ENCODE peak calls at places on chromosomes 2 and 18, in six cellular contexts. I is activated CD8-positive, alpha-beta memory T cell treated with anti-CD3 and anti-CD28 coated beads for 1 hour; W is posterior cingulate gyrus; T is PC-3; Z is activated naive CD4-positive, alpha-beta T cell; Y is activated CD8-positive, alpha-beta T cell treated with anti-CD3 and anti-CD28 coated beads for 36 hours. F is an unnamed sample.

GRCh38 chr2:49702740-49703139 is 548.4 kb upstream of the FSHR start:
- DNase-seq in W (no peak), Y (no peak), Z (no peak), I (no peak), T (no peak), F (no peak)

GRCh38 chr2:45237128-45237527 is 227.9 kb upstream of the SIX2 start:
- DNase-seq in T (no peak), W (no peak), Y (no peak), Z (no peak), I (no peak), F (no peak)

GRCh38 chr2:102070058-102070642 is 72.4 kb upstream of the IL1R1 start:
- DNase-seq in Z (no peak), T (no peak), W (no peak), I (no peak), Y (no peak), F (no peak)

GRCh38 chr2:202406445-202406967 is 30.4 kb downstream of the BMPR2 start:
- DNase-seq in Z (no peak), W (no peak), I (no peak), T (no peak), Y (no peak), F (no peak)

GRCh38 chr2:210072922-210073509 is 70.6 kb downstream of the RPE start:
- DNase-seq in I (no peak), T (peak; percentile 62), W (no peak), Y (peak; percentile 15), Z (no peak), F (no peak)

GRCh38 chr2:120550274-120550673 is 185.4 kb upstream of the GLI2 start:
- DNase-seq in W (no peak), Z (no peak), Y (no peak), T (no peak), I (no peak), F (no peak)

GRCh38 chr2:16417711-16418110 is 247.9 kb downstream of the CYRIA start:
- DNase-seq in I (no peak), T (no peak), W (no peak), Y (no peak), Z (no peak), F (no peak)

GRCh38 chr2:20067992-20068727 is 16.7 kb upstream of the LAPTM4A start:
- DNase-seq in Z (no peak), I (no peak), T (peak; percentile 78), W (no peak), Y (no peak), F (no peak)

GRCh38 chr18:46556590-46557206 is 100.3 kb downstream of the LOXHD1 start:
- DNase-seq in I (no peak), W (no peak), Z (no peak), T (no peak), Y (no peak), F (no peak)

GRCh38 chr2:69789762-69790600 is 39.5 kb upstream of the GMCL1 start:
- DNase-seq in Y (peak; percentile 24), Z (no peak), T (no peak), W (no peak), I (no peak), F (no peak)

GRCh38 chr2:180056367-180057118 is 49.4 kb upstream of the CWC22 start:
- DNase-seq in T (no peak), W (no peak), Z (no peak), I (no peak), Y (no peak), F (no peak)

GRCh38 chr18:53796042-53796729 is 428.3 kb downstream of the MBD2 start:
- DNase-seq in Y (peak; percentile 8), W (no peak), T (peak; percentile 89), Z (no peak), I (no peak), F (no peak)

GRCh38 chr2:12844511-12844910 is 127.8 kb downstream of the TRIB2 start:
- DNase-seq in W (peak; percentile 30), I (no peak), T (no peak), Y (no peak), Z (no peak), F (no peak)

GRCh38 chr2:113818382-113818951 is 62.0 kb upstream of the SLC35F5 start:
- DNase-seq in I (no peak), Y (no peak), T (peak; percentile 96), W (no peak), Z (no peak), F (no peak)

GRCh38 chr2:98869868-98870267 is 66.2 kb downstream of the CRACDL start:
- DNase-seq in W (no peak), T (peak; percentile 81), Z (no peak), Y (no peak), I (no peak), F (no peak)